ENCODE peak calls at places on chromosome 2, in six cellular contexts. X is GM10248, N is astrocyte of the hippocampus, Q is GM04503, H is cardiac fibroblast, Y is iris pigment epithelial cell. I is an unnamed sample.

GRCh38 chr2:1219901-1220691 is 193.2 kb upstream of the TPO start:
- DNase-seq in N (no peak), H (peak), X (no peak), Y (peak), Q (no peak), I (no peak)

GRCh38 chr2:159073256-159073655 is 104.8 kb downstream of the TANC1 start:
- DNase-seq in N (peak), H (peak), X (no peak), Y (peak), Q (no peak), I (peak)

GRCh38 chr2:138095336-138095735 is 131.1 kb downstream of the HNMT start:
- DNase-seq in H (no peak), Q (no peak), Y (no peak), X (no peak), N (no peak), I (no peak)

GRCh38 chr2:239285071-239285931 is 115.5 kb downstream of the HDAC4 start:
- DNase-seq in H (no peak), Q (no peak), X (peak), N (peak), Y (no peak), I (no peak)

GRCh38 chr2:133837441-133838090 is 269.3 kb upstream of the NCKAP5 start:
- DNase-seq in H (peak), X (no peak), N (no peak), Y (no peak), Q (no peak), I (peak)

GRCh38 chr2:109195193-109196045 is 66.4 kb downstream of the SH3RF3 start:
- DNase-seq in Q (no peak), H (no peak), Y (no peak), X (no peak), N (peak), I (no peak)

GRCh38 chr2:234690569-234691225 is 193.8 kb upstream of the ARL4C start:
- DNase-seq in Y (no peak), H (no peak), X (no peak), Q (peak), N (peak), I (no peak)

GRCh38 chr2:100826494-100826893 is 6.6 kb downstream of the NPAS2 start:
- DNase-seq in X (no peak), H (no peak), N (no peak), Q (no peak), Y (no peak), I (no peak)

GRCh38 chr2:219215871-219216536 is 2.8 kb downstream of the ABCB6 start:
- DNase-seq in X (no peak), N (no peak), Y (no peak), H (no peak), Q (no peak), I (no peak)

GRCh38 chr2:223051580-223052375 is at the start of gene KCNE4:
- DNase-seq in Y (peak), N (no peak), H (peak), Q (no peak), X (no peak), I (no peak)

GRCh38 chr2:229775614-229776313 is 61.4 kb upstream of the DNER start:
- DNase-seq in N (no peak), H (peak), Y (peak), Q (no peak), X (no peak), I (peak)

GRCh38 chr2:60934153-60934722 is 52.9 kb downstream of the REL start:
- DNase-seq in X (no peak), Y (peak), N (no peak), Q (no peak), H (peak), I (no peak)

GRCh38 chr2:237998530-237998929 is 31.7 kb downstream of the UBE2F start:
- DNase-seq in H (peak), X (peak), N (peak), Q (no peak), Y (peak), I (peak)

GRCh38 chr2:19801367-19802087 is 100.3 kb downstream of the TTC32 start:
- DNase-seq in Y (peak), H (peak), Q (peak), N (peak), X (no peak), I (peak)

I was measured in HT1080.